ENCODE peak calls at places on chromosomes 7 and 10, in four cellular contexts. D is iris pigment epithelial cell; R is GM04503; A is CD8-positive, alpha-beta T cell. Q is an unnamed sample.

GRCh38 chr7:29879609-29880008 is 73.3 kb downstream of the WIPF3 start:
- DNase-seq in D (peak), R (no peak), A (no peak), Q (no peak)

GRCh38 chr7:107661081-107661864 is 645 bp downstream of the SLC26A4 start:
- DNase-seq in D (peak), R (no peak), A (peak), Q (no peak)

GRCh38 chr7:3200504-3200903 is 100.5 kb upstream of the SDK1 start:
- DNase-seq in D (peak), R (no peak), A (no peak), Q (peak)

GRCh38 chr7:118429141-118429540 is 204.6 kb downstream of the ANKRD7 start:
- DNase-seq in D (no peak), R (no peak), A (no peak), Q (no peak)

GRCh38 chr7:48140001-48140681 is 31.1 kb upstream of the ABCA13 start:
- DNase-seq in D (peak), R (peak), A (no peak), Q (no peak)

GRCh38 chr7:39096220-39096619 is 118.5 kb downstream of the POU6F2 start:
- DNase-seq in D (no peak), R (no peak), A (no peak), Q (no peak)

GRCh38 chr7:50497968-50498367 is 47.8 kb upstream of the FIGNL1 start:
- DNase-seq in D (peak), R (no peak), A (no peak), Q (no peak)

GRCh38 chr7:116733924-116734591 is 62.1 kb downstream of the MET start:
- DNase-seq in D (no peak), R (no peak), A (no peak), Q (no peak)

GRCh38 chr10:77857272-77857671 is 69.3 kb downstream of the DLG5 start:
- DNase-seq in D (no peak), R (no peak), A (no peak), Q (no peak)

GRCh38 chr7:128909605-128910568 is 622 bp downstream of the KCP start:
- DNase-seq in D (peak), R (no peak), A (no peak), Q (no peak)

GRCh38 chr10:20274580-20274979 is 458.3 kb downstream of the PLXDC2 start:
- DNase-seq in D (no peak), R (no peak), A (no peak), Q (no peak)

GRCh38 chr7:133859871-133860427 is 267.2 kb upstream of the LRGUK start:
- DNase-seq in D (no peak), R (no peak), A (no peak), Q (no peak)

GRCh38 chr10:53667063-53667462 is 894.5 kb upstream of the MBL2 start:
- DNase-seq in D (no peak), R (no peak), A (no peak), Q (no peak)

GRCh38 chr7:75531359-75531821 is 39.3 kb downstream of the SPDYE5 start:
- DNase-seq in D (peak), R (no peak), A (no peak), Q (no peak)

GRCh38 chr10:51507476-51507875 is 191.9 kb downstream of the CSTF2T start:
- DNase-seq in D (no peak), R (no peak), A (no peak), Q (no peak)

GRCh38 chr7:158320328-158320727 is 267.3 kb downstream of the PTPRN2 start:
- DNase-seq in D (no peak), R (no peak), A (no peak), Q (no peak)

GRCh38 chr7:157272351-157273207 is 64.2 kb upstream of the DNAJB6 start:
- DNase-seq in D (no peak), R (no peak), A (no peak), Q (no peak)

GRCh38 chr10:110684800-110685446 is 40.8 kb downstream of the RBM20 start:
- DNase-seq in D (peak), R (peak), A (no peak), Q (no peak)

GRCh38 chr10:59176241-59177030 is at the start of gene PHYHIPL:
- DNase-seq in D (no peak), R (no peak), A (no peak), Q (no peak)

GRCh38 chr10:52951819-52952218 is 179.2 kb upstream of the MBL2 start:
- DNase-seq in D (peak), R (no peak), A (no peak), Q (no peak)